ENCODE peak calls at places on chromosomes 6 and 20, in four cellular contexts. One of them, this sample, is unnamed.

GRCh38 chr20:48843125-48843806 is 15.5 kb upstream of the PREX1 start:
- DNase-seq in heart right ventricle: no peak
- DNase-seq in MM.1S: no peak
- DNase-seq in fibroblast of lung: no peak
- DNase-seq in this sample: peak

GRCh38 chr6:38095054-38095453 is 275.5 kb downstream of the ZFAND3 start:
- DNase-seq in heart right ventricle: no peak
- DNase-seq in fibroblast of lung: peak
- DNase-seq in MM.1S: no peak
- DNase-seq in this sample: peak

GRCh38 chr6:20696676-20697075 is 162.4 kb downstream of the CDKAL1 start:
- DNase-seq in MM.1S: no peak
- DNase-seq in fibroblast of lung: peak
- DNase-seq in heart right ventricle: no peak
- DNase-seq in this sample: no peak

GRCh38 chr20:3165473-3166337 is 6.0 kb upstream of the FASTKD5 start:
- DNase-seq in heart right ventricle: peak
- DNase-seq in fibroblast of lung: peak
- DNase-seq in MM.1S: no peak
- DNase-seq in this sample: no peak

GRCh38 chr6:45681860-45682488 is 304.2 kb upstream of the SUPT3H start:
- DNase-seq in fibroblast of lung: peak
- DNase-seq in MM.1S: peak
- DNase-seq in heart right ventricle: no peak
- DNase-seq in this sample: peak

GRCh38 chr6:113271437-113271836 is 585.7 kb upstream of the MARCKS start:
- DNase-seq in fibroblast of lung: no peak
- DNase-seq in MM.1S: no peak
- DNase-seq in heart right ventricle: peak
- DNase-seq in this sample: no peak

GRCh38 chr20:33477386-33478234 is 12.3 kb upstream of the CBFA2T2 start:
- DNase-seq in MM.1S: no peak
- DNase-seq in fibroblast of lung: no peak
- DNase-seq in heart right ventricle: no peak
- DNase-seq in this sample: no peak

GRCh38 chr6:105821027-105821426 is 265.1 kb upstream of the PRDM1 start:
- DNase-seq in fibroblast of lung: no peak
- DNase-seq in heart right ventricle: no peak
- DNase-seq in MM.1S: no peak
- DNase-seq in this sample: no peak

GRCh38 chr6:35368038-35368887 is 25.9 kb downstream of the PPARD start:
- DNase-seq in MM.1S: no peak
- DNase-seq in heart right ventricle: no peak
- DNase-seq in fibroblast of lung: peak
- DNase-seq in this sample: peak

DNA sequence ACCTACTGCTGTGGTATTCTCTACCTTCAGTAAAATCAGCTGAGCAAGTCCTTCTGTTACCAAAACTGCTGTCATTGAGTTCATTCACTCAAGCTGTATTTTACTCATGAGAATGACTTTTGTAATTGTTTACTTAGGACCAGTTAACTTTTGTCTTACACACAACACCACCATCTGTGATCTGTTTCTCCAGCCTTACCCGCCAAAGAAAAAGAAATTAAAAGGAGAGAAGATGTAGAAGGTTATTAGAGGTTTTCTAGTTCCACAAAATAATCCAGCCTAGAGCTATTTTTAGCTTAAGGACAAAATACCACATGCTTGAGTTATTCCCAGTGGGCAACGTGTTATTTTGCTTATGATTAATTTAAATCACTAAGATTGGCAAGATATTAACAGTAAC is 38.1 kb downstream of the FAM8A1 start:
- DNase-seq in fibroblast of lung: no peak
- DNase-seq in MM.1S: no peak
- DNase-seq in heart right ventricle: no peak
- DNase-seq in this sample: no peak
- H3K4me3 ChIP-seq in fibroblast of lung: no peak
- H3K4me3 ChIP-seq in MM.1S: no peak
- H3K4me3 ChIP-seq in heart right ventricle: no peak
- H3K4me3 ChIP-seq in this sample: no peak

GRCh38 chr20:18624948-18625347 is 37.1 kb downstream of the DTD1 start:
- DNase-seq in fibroblast of lung: no peak
- DNase-seq in heart right ventricle: no peak
- DNase-seq in MM.1S: no peak
- DNase-seq in this sample: no peak

GRCh38 chr20:18632196-18632789 is 44.4 kb downstream of the DTD1 start:
- DNase-seq in fibroblast of lung: peak
- DNase-seq in MM.1S: peak
- DNase-seq in heart right ventricle: peak
- DNase-seq in this sample: peak

GRCh38 chr20:18633411-18633810 is 45.6 kb downstream of the DTD1 start:
- DNase-seq in MM.1S: no peak
- DNase-seq in heart right ventricle: no peak
- DNase-seq in fibroblast of lung: no peak
- DNase-seq in this sample: no peak

GRCh38 chr20:18625907-18626655 is 38.2 kb downstream of the DTD1 start:
- DNase-seq in MM.1S: no peak
- DNase-seq in fibroblast of lung: no peak
- DNase-seq in heart right ventricle: no peak
- DNase-seq in this sample: no peak

GRCh38 chr20:18628330-18628941 is 40.6 kb downstream of the DTD1 start:
- DNase-seq in fibroblast of lung: no peak
- DNase-seq in MM.1S: no peak
- DNase-seq in heart right ventricle: no peak
- DNase-seq in this sample: no peak
- TF ChIP-seq CTCF in fibroblast of lung: peak
- TF ChIP-seq CTCF in MM.1S: peak
- TF ChIP-seq CTCF in heart right ventricle: peak
- TF ChIP-seq CTCF in this sample: peak

DNA sequence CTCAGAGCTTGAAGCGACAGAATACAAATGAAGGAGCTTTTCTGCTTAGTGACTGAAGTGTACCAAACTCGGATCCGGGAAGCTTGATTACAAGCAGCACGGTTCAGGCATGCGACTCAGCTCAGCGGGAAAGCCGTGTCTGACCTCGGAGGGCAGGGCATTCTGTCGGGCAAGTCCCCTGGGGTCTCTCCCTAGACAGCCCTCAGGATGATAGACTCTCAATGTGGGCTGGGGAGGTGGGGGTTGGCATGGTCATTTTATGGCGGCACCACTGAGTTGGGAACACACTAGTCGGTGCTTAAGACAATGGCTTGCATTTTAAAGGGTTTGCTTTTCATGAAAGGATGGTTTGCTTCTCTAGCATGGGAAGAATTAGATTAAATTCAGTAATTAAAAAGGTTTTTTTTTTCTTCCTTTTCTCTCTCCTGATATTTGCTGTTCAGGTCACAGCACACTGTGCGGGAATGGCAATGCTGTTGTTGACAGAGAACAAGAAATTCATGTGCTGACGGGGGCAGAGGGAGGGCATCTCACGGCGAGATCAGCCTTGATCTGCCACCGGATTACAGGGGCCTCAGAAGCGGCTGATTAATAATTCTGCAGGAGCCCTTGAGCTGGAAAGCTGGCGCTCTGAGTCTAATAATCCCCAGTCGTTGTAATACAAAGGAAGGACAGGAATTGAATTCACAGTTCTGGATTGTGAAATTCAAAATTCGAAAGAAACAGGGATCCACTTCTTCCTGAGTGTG is 80.7 kb upstream of the TRAF3IP2 start:
- DNase-seq in fibroblast of lung: no peak
- DNase-seq in heart right ventricle: no peak
- DNase-seq in MM.1S: no peak
- DNase-seq in this sample: no peak
- H3K4me3 ChIP-seq in fibroblast of lung: no peak
- H3K4me3 ChIP-seq in heart right ventricle: no peak
- H3K4me3 ChIP-seq in MM.1S: no peak
- H3K4me3 ChIP-seq in this sample: no peak

DNA sequence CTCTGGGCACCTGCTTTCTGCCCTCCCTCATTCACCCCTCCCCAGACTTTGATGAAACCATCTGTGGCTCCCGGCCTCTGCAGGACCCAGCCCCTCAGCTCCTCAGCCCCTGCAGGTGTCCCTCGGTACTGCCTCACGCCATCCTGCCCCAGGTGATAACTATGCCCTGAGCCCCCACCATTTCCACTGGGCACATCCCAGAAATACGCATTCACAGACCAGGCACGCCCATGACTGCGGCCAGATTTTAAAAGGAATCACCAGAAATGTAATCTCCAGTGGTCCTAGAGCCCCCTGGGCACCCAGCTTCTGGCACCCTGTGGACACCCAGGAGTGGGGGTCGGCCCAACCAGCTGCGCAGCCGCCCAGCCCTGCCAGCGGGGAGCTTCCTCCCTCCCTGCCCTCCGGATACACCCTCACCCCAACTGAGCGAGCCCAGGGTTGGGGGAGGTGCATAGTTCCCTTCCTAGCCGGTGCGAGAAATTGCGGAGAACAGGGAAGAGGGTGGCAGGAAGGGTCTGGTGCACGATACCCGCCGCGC is 585 bp upstream of the NTSR1 start:
- DNase-seq in MM.1S: no peak
- DNase-seq in heart right ventricle: no peak
- DNase-seq in fibroblast of lung: no peak
- DNase-seq in this sample: no peak
- TF ChIP-seq CTCF in MM.1S: peak
- TF ChIP-seq CTCF in heart right ventricle: no peak
- TF ChIP-seq CTCF in fibroblast of lung: peak
- TF ChIP-seq CTCF in this sample: peak

DNA sequence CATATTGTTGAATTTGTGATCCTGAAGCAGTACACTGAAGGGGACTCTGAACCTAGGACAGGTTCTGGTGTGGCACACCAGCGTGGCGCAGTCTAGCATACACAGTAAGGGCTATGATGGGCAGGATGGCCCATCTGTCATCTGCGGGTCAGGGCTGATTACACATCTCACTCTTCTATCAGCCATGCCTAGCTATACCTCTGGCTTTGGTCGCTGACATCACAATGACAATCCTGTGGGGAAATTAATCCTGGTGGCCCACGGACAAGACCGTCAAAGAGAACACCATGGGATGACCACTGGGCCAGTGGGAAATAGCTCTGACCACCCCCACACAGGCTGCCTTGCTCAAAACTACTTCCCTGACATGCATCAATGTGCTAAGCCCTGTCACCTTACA is 2.8 kb downstream of the SNHG17 start:
- DNase-seq in fibroblast of lung: no peak
- DNase-seq in heart right ventricle: no peak
- DNase-seq in MM.1S: no peak
- DNase-seq in this sample: no peak
- H3K4me3 ChIP-seq in fibroblast of lung: no peak
- H3K4me3 ChIP-seq in heart right ventricle: no peak
- H3K4me3 ChIP-seq in MM.1S: peak
- H3K4me3 ChIP-seq in this sample: no peak

DNA sequence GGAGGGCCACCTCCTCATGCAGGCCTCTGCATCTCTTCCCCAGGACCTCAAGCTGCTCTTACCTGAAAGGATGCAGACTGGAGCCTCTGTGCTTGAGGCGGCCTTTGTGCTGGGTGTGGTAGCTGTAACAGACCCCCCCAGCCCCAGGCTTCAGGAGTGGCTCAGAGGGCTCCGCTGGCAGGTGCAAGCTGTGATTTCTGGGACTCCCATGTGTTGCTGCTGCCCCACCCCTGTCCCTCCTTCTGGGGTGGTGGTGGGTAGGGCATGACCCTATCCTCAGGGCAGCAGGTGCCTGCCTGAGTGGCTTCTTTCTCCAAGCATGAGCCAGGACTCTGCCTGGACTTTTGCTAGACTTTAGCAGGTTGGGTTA is 121.2 kb downstream of the SULF2 start:
- DNase-seq in fibroblast of lung: no peak
- DNase-seq in heart right ventricle: no peak
- DNase-seq in MM.1S: no peak
- DNase-seq in this sample: no peak
- TF ChIP-seq CTCF in fibroblast of lung: no peak
- TF ChIP-seq CTCF in heart right ventricle: peak
- TF ChIP-seq CTCF in MM.1S: no peak
- TF ChIP-seq CTCF in this sample: no peak

DNA sequence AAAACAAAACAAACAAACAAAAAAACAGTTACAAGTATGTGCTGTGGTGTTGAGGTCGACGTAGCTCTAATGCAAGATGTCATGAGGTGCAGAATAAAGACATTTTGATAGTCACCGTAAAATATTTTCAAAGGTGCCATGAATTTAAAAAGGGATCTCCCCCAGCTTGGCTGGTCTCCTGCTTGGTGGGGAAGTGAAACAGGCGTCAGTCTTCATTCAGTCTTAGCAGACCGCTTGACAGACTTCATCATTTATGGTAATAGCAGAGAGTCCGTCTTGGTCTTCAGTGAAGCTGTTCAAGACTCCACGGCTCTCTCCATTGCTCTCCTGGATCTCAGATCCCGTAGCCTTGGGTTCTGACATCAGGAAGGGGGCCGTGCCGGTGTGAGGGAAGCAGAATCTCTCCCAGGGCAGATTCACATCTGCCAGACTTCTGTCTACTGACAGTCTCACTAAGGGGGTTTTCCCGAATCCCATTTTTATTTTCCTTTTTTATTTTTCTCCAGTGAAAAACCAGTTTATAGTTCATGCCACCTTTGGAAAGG is 1.6 kb downstream of the SLC24A3 start:
- DNase-seq in MM.1S: no peak
- DNase-seq in heart right ventricle: no peak
- DNase-seq in fibroblast of lung: no peak
- DNase-seq in this sample: no peak
- H3K4me3 ChIP-seq in MM.1S: no peak
- H3K4me3 ChIP-seq in heart right ventricle: no peak
- H3K4me3 ChIP-seq in fibroblast of lung: no peak
- H3K4me3 ChIP-seq in this sample: no peak

DNA sequence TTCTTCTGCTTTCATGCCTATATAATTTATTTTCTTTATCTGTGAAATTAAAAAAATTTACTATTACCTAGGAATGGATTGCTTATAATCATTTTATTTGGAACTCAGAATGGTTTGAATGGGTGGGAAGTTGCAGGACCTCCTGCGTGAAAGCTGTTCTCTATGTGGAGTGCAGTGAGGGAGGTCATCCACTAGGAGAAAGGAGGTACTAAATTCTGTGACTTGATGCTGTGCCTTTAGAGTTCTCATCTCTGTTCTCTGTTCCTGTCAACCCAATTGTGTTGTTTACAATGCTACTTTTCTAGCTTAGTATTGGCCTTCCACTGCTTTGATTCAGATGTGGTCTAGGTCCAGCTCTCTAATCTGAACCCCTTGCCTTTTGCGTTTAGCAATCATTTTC is 65.0 kb upstream of the HIVEP1 start:
- DNase-seq in fibroblast of lung: no peak
- DNase-seq in heart right ventricle: no peak
- DNase-seq in MM.1S: no peak
- DNase-seq in this sample: no peak
- TF ChIP-seq CTCF in fibroblast of lung: peak
- TF ChIP-seq CTCF in heart right ventricle: peak
- TF ChIP-seq CTCF in MM.1S: no peak
- TF ChIP-seq CTCF in this sample: no peak

GRCh38 chr6:110328231-110328630 is 29.9 kb downstream of the METTL24 start:
- DNase-seq in MM.1S: no peak
- DNase-seq in heart right ventricle: no peak
- DNase-seq in fibroblast of lung: peak
- DNase-seq in this sample: no peak

GRCh38 chr6:110331383-110331782 is 26.8 kb downstream of the METTL24 start:
- DNase-seq in MM.1S: no peak
- DNase-seq in fibroblast of lung: no peak
- DNase-seq in heart right ventricle: no peak
- DNase-seq in this sample: no peak

GRCh38 chr6:110329348-110329728 is 28.8 kb downstream of the METTL24 start:
- DNase-seq in heart right ventricle: no peak
- DNase-seq in fibroblast of lung: no peak
- DNase-seq in MM.1S: no peak
- DNase-seq in this sample: no peak

GRCh38 chr6:110331816-110332215 is 26.3 kb downstream of the METTL24 start:
- DNase-seq in heart right ventricle: peak
- DNase-seq in fibroblast of lung: peak
- DNase-seq in MM.1S: no peak
- DNase-seq in this sample: no peak

GRCh38 chr6:110329729-110330436 is 28.3 kb downstream of the METTL24 start:
- DNase-seq in fibroblast of lung: peak
- DNase-seq in MM.1S: no peak
- DNase-seq in heart right ventricle: no peak
- DNase-seq in this sample: no peak
- H3K4me3 ChIP-seq in fibroblast of lung: peak
- H3K4me3 ChIP-seq in MM.1S: no peak
- H3K4me3 ChIP-seq in heart right ventricle: no peak
- H3K4me3 ChIP-seq in this sample: no peak

This sample was measured in bronchial epithelial cell.